ENCODE peak calls at places on chromosomes 4 and X, in nine cellular contexts. R is NCI-H1417, J is NCI-H345, Q is GM04504, K is GM06990, Y is HCEC 1CT, S is Right ventricle myocardium superior, C is M059J, X is Calu3. E is an unnamed sample.

GRCh38 chr4:61555789-61556188 is 355.7 kb downstream of the ADGRL3 start:
- DNase-seq in R (no peak), Y (no peak), Q (no peak), X (peak; percentile 35), C (no peak), J (no peak), S (no peak), K (no peak), E (no peak)

GRCh38 chrX:134478374-134478773 is 18.4 kb downstream of the HPRT1 start:
- DNase-seq in S (no peak), Y (no peak), K (no peak), X (no peak), C (no peak), Q (no peak), R (no peak), J (no peak), E (no peak)

GRCh38 chr4:53905935-53906377 is 158.4 kb downstream of the CHIC2 start:
- DNase-seq in C (peak; percentile 66), Y (peak; percentile 71), R (peak; percentile 11), J (no peak), X (no peak), Q (no peak), K (peak; percentile 18), S (peak; percentile 62), E (peak; percentile 15)

GRCh38 chr4:139633661-139634060 is 32.0 kb upstream of the MGST2 start:
- DNase-seq in Y (no peak), C (peak; percentile 54), R (peak; percentile 32), K (no peak), J (peak; percentile 63), X (peak; percentile 21), Q (no peak), S (no peak), E (no peak)

GRCh38 chrX:111634823-111635410 is 46.1 kb upstream of the ALG13 start:
- DNase-seq in X (no peak), R (no peak), C (no peak), K (no peak), Q (no peak), Y (no peak), S (no peak), J (peak; percentile 1), E (no peak)

GRCh38 chr4:1451106-1451751 is 45.0 kb upstream of the NKX1-1 start:
- DNase-seq in S (no peak), K (no peak), Y (no peak), C (no peak), R (no peak), Q (no peak), J (no peak), X (no peak), E (no peak)

GRCh38 chr4:28451346-28451745 is 1590.7 kb downstream of the STIM2 start:
- DNase-seq in J (no peak), Y (no peak), Q (no peak), R (no peak), S (no peak), X (no peak), C (no peak), K (no peak), E (no peak)

GRCh38 chrX:67555578-67556203 is 11.9 kb downstream of the AR start:
- DNase-seq in J (no peak), R (peak; percentile 9), K (no peak), X (peak; percentile 41), Y (peak; percentile 37), Q (peak; percentile 13), S (no peak), C (peak; percentile 50), E (no peak)

GRCh38 chrX:71911731-71912050 is 1.0 kb downstream of the NHSL2 start:
- DNase-seq in Q (no peak), K (no peak), Y (no peak), R (no peak), J (no peak), S (peak; percentile 41), X (peak; percentile 1), C (no peak), E (no peak)

GRCh38 chr4:146122398-146122797 is 53.1 kb upstream of the LSM6 start:
- DNase-seq in S (no peak), K (no peak), Q (no peak), J (no peak), R (no peak), X (no peak), Y (no peak), C (no peak), E (no peak)

GRCh38 chrX:9804444-9804843 is 18.2 kb downstream of the SHROOM2 start:
- DNase-seq in Q (no peak), X (no peak), C (no peak), J (no peak), K (no peak), S (no peak), Y (no peak), R (no peak), E (no peak)

GRCh38 chr4:55545133-55545532 is 1.6 kb downstream of the CLOCK start:
- DNase-seq in S (no peak), K (no peak), C (no peak), Q (no peak), Y (no peak), J (peak; percentile 2), R (no peak), X (no peak), E (no peak)

GRCh38 chr4:79607979-79608378 is 200.0 kb upstream of the GK2 start:
- DNase-seq in Y (no peak), X (no peak), K (no peak), C (no peak), J (no peak), Q (no peak), S (no peak), R (no peak), E (no peak)

GRCh38 chrX:110173192-110174175 is 144.4 kb downstream of the AMMECR1 start:
- DNase-seq in Y (no peak), Q (no peak), X (no peak), K (no peak), R (no peak), J (no peak), S (no peak), C (peak; percentile 61), E (no peak)

GRCh38 chr4:106627071-106627470 is 258.5 kb upstream of the GIMD1 start:
- DNase-seq in J (no peak), Y (no peak), K (no peak), C (no peak), X (no peak), Q (no peak), S (no peak), R (no peak), E (no peak)

GRCh38 chr4:76087007-76087769 is 12.7 kb downstream of the ART3 start:
- DNase-seq in J (peak; percentile 1), S (no peak), Y (peak; percentile 47), R (peak; percentile 67), X (peak; percentile 54), Q (peak; percentile 24), C (peak; percentile 61), K (no peak), E (peak; percentile 56)

E was measured in nucleus accumbens.